ENCODE peak calls at places on chromosomes 11 and 22, in six cellular contexts. C, K, A, V, S and T are unnamed samples.

GRCh38 chr11:123178166-123178565 is 16.9 kb downstream of the CLMP start:
- DNase-seq in C (no peak), K (no peak), A (no peak), V (no peak), S (no peak), T (no peak)

GRCh38 chr11:37967635-37968034 is 1369.6 kb upstream of the RAG2 start:
- DNase-seq in C (no peak), K (no peak), A (no peak), V (no peak), S (no peak), T (no peak)

GRCh38 chr11:35617687-35618496 is at the start of gene FJX1:
- DNase-seq in C (peak; percentile 76), K (peak; percentile 90), A (peak; percentile 23), V (no peak), S (peak; percentile 81), T (peak; percentile 87)

GRCh38 chr11:128472128-128473110 is 114.9 kb downstream of the ETS1 start:
- DNase-seq in C (no peak), K (peak; percentile 42), A (no peak), V (no peak), S (no peak), T (peak; percentile 46)

GRCh38 chr22:47035443-47035881 is 273.0 kb downstream of the TBC1D22A start:
- DNase-seq in C (no peak), K (no peak), A (no peak), V (no peak), S (no peak), T (no peak)

GRCh38 chr22:41584881-41585280 is 4.8 kb downstream of the PMM1 start:
- DNase-seq in C (no peak), K (no peak), A (no peak), V (no peak), S (no peak), T (no peak)

GRCh38 chr22:26002456-26002855 is 166.8 kb upstream of the SEZ6L start:
- DNase-seq in C (no peak), K (no peak), A (no peak), V (no peak), S (no peak), T (no peak)

GRCh38 chr11:2300936-2301630 is 635 bp downstream of the C11orf21 start:
- DNase-seq in C (no peak), K (no peak), A (no peak), V (peak; percentile 3), S (no peak), T (no peak)

GRCh38 chr11:62373464-62374110 is 36.3 kb downstream of the ASRGL1 start:
- DNase-seq in C (no peak), K (no peak), A (no peak), V (no peak), S (no peak), T (no peak)

GRCh38 chr11:46202149-46202548 is 75.3 kb upstream of the CREB3L1 start:
- DNase-seq in C (peak; percentile 32), K (no peak), A (no peak), V (no peak), S (no peak), T (peak; percentile 48)

GRCh38 chr22:20615021-20615420 is 107.6 kb downstream of the MED15 start:
- DNase-seq in C (no peak), K (no peak), A (no peak), V (no peak), S (no peak), T (no peak)

GRCh38 chr11:116828632-116829524 is 829 bp upstream of the APOC3 start:
- DNase-seq in C (no peak), K (no peak), A (no peak), V (no peak), S (no peak), T (no peak)

GRCh38 chr11:14672635-14673034 is 29.0 kb downstream of the PDE3B start:
- DNase-seq in C (no peak), K (peak; percentile 49), A (no peak), V (no peak), S (no peak), T (peak; percentile 5)

GRCh38 chr22:38449776-38450175 is 5.2 kb downstream of the KCNJ4 start:
- DNase-seq in C (no peak), K (no peak), A (no peak), V (no peak), S (no peak), T (no peak)

GRCh38 chr11:73019448-73019847 is 122.7 kb downstream of the FCHSD2 start:
- DNase-seq in C (no peak), K (no peak), A (no peak), V (no peak), S (no peak), T (no peak)

GRCh38 chr11:71454470-71455113 is 1.6 kb downstream of the NADSYN1 start:
- DNase-seq in C (no peak), K (no peak), A (no peak), V (no peak), S (no peak), T (peak; percentile 23)

GRCh38 chr11:121249039-121249663 is 43.4 kb upstream of the SC5D start:
- DNase-seq in C (no peak), K (peak; percentile 79), A (no peak), V (no peak), S (peak; percentile 31), T (peak; percentile 56)

GRCh38 chr22:50488006-50488677 is 1.5 kb downstream of the MIOX start:
- DNase-seq in C (no peak), K (no peak), A (no peak), V (no peak), S (no peak), T (no peak)

GRCh38 chr11:2097356-2097997 is 41.7 kb downstream of the IGF2 start:
- DNase-seq in C (peak; percentile 79), K (no peak), A (peak; percentile 51), V (no peak), S (no peak), T (peak; percentile 71)

GRCh38 chr11:10304495-10305261 is at the start of gene ADM:
- DNase-seq in C (peak; percentile 78), K (peak; percentile 91), A (peak; percentile 93), V (peak; percentile 44), S (peak; percentile 91), T (peak; percentile 92)

GRCh38 chr11:28615542-28615941 is 507.4 kb downstream of the METTL15 start:
- DNase-seq in C (no peak), K (no peak), A (no peak), V (no peak), S (no peak), T (no peak)

GRCh38 chr11:110035339-110035738 is 57.9 kb upstream of the ZC3H12C start:
- DNase-seq in C (no peak), K (no peak), A (no peak), V (no peak), S (no peak), T (no peak)

GRCh38 chr11:79482800-79483199 is 42.0 kb upstream of the TENM4 start:
- DNase-seq in C (no peak), K (no peak), A (no peak), V (no peak), S (no peak), T (no peak)

GRCh38 chr22:24507742-24508141 is 12.6 kb downstream of the UPB1 start:
- DNase-seq in C (peak; percentile 76), K (no peak), A (no peak), V (no peak), S (no peak), T (no peak)

GRCh38 chr22:49368221-49368975 is 459.3 kb downstream of the BRD1 start:
- DNase-seq in C (peak; percentile 3), K (no peak), A (no peak), V (no peak), S (no peak), T (no peak)

GRCh38 chr11:125062196-125062930 is 742 bp upstream of the SLC37A2 start:
- DNase-seq in C (no peak), K (no peak), A (no peak), V (no peak), S (no peak), T (no peak)

GRCh38 chr11:72581067-72581466 is 93.2 kb downstream of the PDE2A start:
- DNase-seq in C (no peak), K (no peak), A (no peak), V (no peak), S (no peak), T (no peak)

GRCh38 chr11:10606536-10607208 is 38.2 kb upstream of the LYVE1 start:
- DNase-seq in C (no peak), K (peak; percentile 57), A (no peak), V (no peak), S (no peak), T (peak; percentile 38)

GRCh38 chr11:95076416-95076815 is 9.7 kb downstream of the SRSF8 start:
- DNase-seq in C (no peak), K (peak; percentile 64), A (peak; percentile 54), V (no peak), S (no peak), T (peak; percentile 94)
- TF ChIP-seq CTCF in C (no peak), K (no peak), A (no peak), V (no peak), S (no peak), T (no peak)

DNA sequence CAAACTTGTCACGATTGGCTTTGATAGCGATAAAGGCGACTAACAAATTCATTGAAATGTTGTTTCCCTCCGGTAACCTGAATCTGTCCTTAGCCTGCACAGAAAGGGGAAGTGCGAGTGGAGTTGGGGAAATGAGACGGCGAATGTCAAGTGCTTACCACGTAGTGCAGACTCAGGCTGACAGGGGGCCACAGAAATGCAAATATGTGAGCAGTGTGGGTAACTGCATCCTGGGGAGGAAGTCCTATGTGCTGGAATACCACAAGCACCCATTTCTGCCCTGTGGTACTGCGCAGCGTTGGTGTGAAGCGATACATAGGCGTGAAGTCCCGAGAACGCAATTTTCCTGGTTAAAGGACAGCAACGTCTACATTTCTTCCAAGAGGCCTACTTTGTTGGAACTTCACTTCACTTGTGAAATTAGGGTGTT is 869 bp upstream of the EIF4ENIF1 start:
- DNase-seq in C (peak; percentile 32), K (peak; percentile 67), A (peak; percentile 28), V (peak; percentile 75), S (peak; percentile 37), T (peak; percentile 42)
- TF ChIP-seq CTCF in C (no peak), K (no peak), A (no peak), V (peak; percentile 29), S (no peak), T (no peak)

GRCh38 chr11:119484741-119485605 is 62.0 kb upstream of the THY1 start:
- DNase-seq in C (peak; percentile 64), K (no peak), A (no peak), V (peak; percentile 12), S (no peak), T (peak; percentile 8)
- TF ChIP-seq CTCF in C (peak; percentile 33), K (no peak), A (no peak), V (peak; percentile 21), S (no peak), T (peak; percentile 6)

GRCh38 chr11:75574698-75575265 is 12.7 kb downstream of the SERPINH1 start:
- DNase-seq in C (no peak), K (no peak), A (no peak), V (no peak), S (no peak), T (no peak)
- TF ChIP-seq CTCF in C (no peak), K (peak; percentile 12), A (no peak), V (peak; percentile 8), S (no peak), T (no peak)

DNA sequence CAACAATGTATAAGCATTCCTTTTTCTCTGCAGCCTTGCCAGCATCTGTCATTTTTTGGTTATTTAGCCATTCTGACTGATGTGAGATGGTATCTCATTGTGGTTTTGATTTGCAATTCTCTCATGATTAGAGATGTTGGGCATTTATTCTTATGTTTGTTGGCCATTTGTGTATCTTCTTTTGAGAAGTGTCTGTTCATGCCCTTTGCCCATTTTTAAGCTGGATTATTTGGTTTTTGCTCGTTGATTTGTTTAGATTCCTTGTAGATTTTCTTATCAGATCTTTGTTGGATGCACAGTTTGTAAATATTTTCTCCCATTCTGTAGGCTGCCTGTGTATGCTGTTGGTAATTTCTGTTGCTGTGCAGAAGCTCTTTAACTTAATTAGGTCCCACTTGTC is 259.6 kb upstream of the SESN3 start:
- DNase-seq in C (no peak), K (no peak), A (no peak), V (no peak), S (no peak), T (no peak)
- TF ChIP-seq CTCF in C (no peak), K (no peak), A (no peak), V (no peak), S (no peak), T (no peak)